ENCODE peak calls at places on chromosomes 11 and 22, in nine cellular contexts. Q, H, I, M, W, G, X, A and J are unnamed samples.

GRCh38 chr22:45538284-45538683 is 35.6 kb downstream of the FBLN1 start:
- DNase-seq in I (no peak), H (no peak), W (peak), M (no peak), G (no peak), A (no peak), Q (no peak), X (no peak), J (no peak)

GRCh38 chr11:80034801-80035200 is 594.0 kb upstream of the TENM4 start:
- DNase-seq in I (no peak), X (no peak), W (no peak), H (no peak), A (no peak), G (no peak), Q (no peak), M (no peak), J (no peak)

GRCh38 chr11:95149659-95150294 is 60.1 kb downstream of the ENDOD1 start:
- DNase-seq in A (no peak), X (peak), I (peak), M (peak), Q (peak), H (peak), W (peak), G (peak), J (no peak)

GRCh38 chr11:116661056-116661455 is 111.7 kb downstream of the BUD13 start:
- DNase-seq in H (no peak), W (no peak), Q (no peak), I (no peak), A (no peak), G (no peak), X (no peak), M (no peak), J (no peak)

GRCh38 chr22:45718391-45718790 is 46.8 kb downstream of the ATXN10 start:
- DNase-seq in Q (no peak), M (no peak), W (no peak), A (no peak), G (no peak), H (no peak), X (no peak), I (no peak), J (no peak)

GRCh38 chr11:83069441-83070043 is 2.2 kb downstream of the RAB30 start:
- DNase-seq in M (no peak), Q (no peak), H (no peak), G (no peak), X (peak), W (no peak), A (no peak), I (no peak), J (no peak)

GRCh38 chr11:25890626-25891250 is 441.2 kb upstream of the ANO3 start:
- DNase-seq in A (no peak), G (no peak), X (peak), W (no peak), I (no peak), H (no peak), Q (no peak), M (no peak), J (no peak)

GRCh38 chr11:128604723-128605122 is 17.4 kb upstream of the ETS1 start:
- DNase-seq in H (no peak), W (no peak), G (no peak), Q (no peak), I (no peak), M (no peak), A (no peak), X (peak), J (no peak)

GRCh38 chr11:120030411-120030810 is 107.5 kb downstream of the TRIM29 start:
- DNase-seq in G (no peak), Q (no peak), X (no peak), W (no peak), A (no peak), I (no peak), H (no peak), M (no peak), J (no peak)

GRCh38 chr11:115980336-115980735 is 476.1 kb upstream of the CADM1 start:
- DNase-seq in W (no peak), G (no peak), H (no peak), Q (no peak), X (no peak), I (no peak), A (no peak), M (no peak), J (no peak)

GRCh38 chr22:40352763-40353162 is 6.5 kb downstream of the ADSL start:
- DNase-seq in X (no peak), A (no peak), Q (no peak), W (no peak), H (no peak), I (no peak), M (no peak), G (no peak), J (no peak)

GRCh38 chr11:10325398-10326079 is 20.7 kb downstream of the ADM start:
- DNase-seq in I (no peak), H (peak), X (peak), A (no peak), G (no peak), W (peak), M (no peak), Q (no peak), J (no peak)

GRCh38 chr11:14418801-14419417 is 59.9 kb upstream of the RRAS2 start:
- DNase-seq in I (no peak), H (no peak), G (peak), W (peak), A (no peak), X (peak), Q (peak), M (peak), J (no peak)

GRCh38 chr11:91527380-91528030 is 697.1 kb upstream of the FAT3 start:
- DNase-seq in A (no peak), H (no peak), G (no peak), M (no peak), I (no peak), Q (peak), W (no peak), X (no peak), J (no peak)

GRCh38 chr22:36938028-36938425 is 24.6 kb downstream of the CSF2RB start:
- DNase-seq in I (no peak), M (no peak), W (no peak), H (no peak), A (no peak), X (no peak), G (no peak), Q (no peak), J (no peak)

GRCh38 chr11:65826972-65827773 is 6.6 kb upstream of the SNX32 start:
- DNase-seq in M (no peak), A (no peak), X (no peak), Q (no peak), G (no peak), H (no peak), W (no peak), I (no peak), J (no peak)

GRCh38 chr11:63670738-63671321 is 346 bp downstream of the ATL3 start:
- DNase-seq in I (peak), A (no peak), G (peak), Q (peak), X (no peak), W (peak), H (no peak), M (peak), J (no peak)

GRCh38 chr11:31419138-31419537 is 49.5 kb downstream of the DNAJC24 start:
- DNase-seq in G (no peak), A (no peak), H (peak), W (no peak), X (no peak), M (no peak), I (no peak), Q (no peak), J (no peak)

GRCh38 chr11:72932132-72932570 is 117.9 kb downstream of the ATG16L2 start:
- DNase-seq in G (no peak), M (no peak), Q (no peak), W (peak), A (no peak), H (peak), X (no peak), I (no peak), J (no peak)

GRCh38 chr11:26971961-26972360 is 22.0 kb upstream of the FIBIN start:
- DNase-seq in M (no peak), I (no peak), Q (no peak), W (no peak), G (no peak), X (no peak), A (no peak), H (peak), J (no peak)

GRCh38 chr11:80778432-80778831 is 1337.6 kb upstream of the TENM4 start:
- DNase-seq in H (no peak), Q (no peak), W (no peak), G (no peak), I (no peak), M (no peak), X (no peak), A (no peak), J (no peak)

GRCh38 chr22:36773935-36774334 is 2.0 kb downstream of the IFT27 start:
- DNase-seq in M (no peak), I (no peak), G (peak), Q (peak), H (no peak), X (peak), A (no peak), W (peak), J (no peak)

GRCh38 chr11:92453055-92453454 is 228.4 kb downstream of the FAT3 start:
- DNase-seq in Q (no peak), M (peak), H (peak), X (no peak), G (no peak), I (no peak), A (no peak), W (peak), J (no peak)

GRCh38 chr22:44707752-44708151 is 5.7 kb downstream of the PRR5 start:
- DNase-seq in G (no peak), Q (no peak), A (no peak), X (no peak), H (peak), I (no peak), M (peak), W (no peak), J (no peak)

GRCh38 chr11:63770763-63771162 is 2.2 kb upstream of the ZFTA start:
- DNase-seq in W (no peak), Q (no peak), M (no peak), G (no peak), I (no peak), H (no peak), A (no peak), X (no peak), J (no peak)

GRCh38 chr22:39283312-39284141 is 35.9 kb downstream of the RPL3 start:
- DNase-seq in M (peak), G (peak), Q (no peak), I (no peak), A (no peak), X (peak), W (peak), H (no peak), J (no peak)